ENCODE peak calls at places on chromosomes 12 and 14, in ten cellular contexts. X, H, Y, I, B, E, V, N, L and T are unnamed samples.

GRCh38 chr12:19140381-19141236 is 11.1 kb downstream of the PLEKHA5 start:
- DNase-seq in L (no peak), N (no peak), E (no peak), V (no peak), I (no peak), X (no peak), H (no peak), Y (no peak), B (no peak), T (no peak)

GRCh38 chr14:92607702-92608429 is 94.3 kb downstream of the RIN3 start:
- DNase-seq in L (no peak), B (peak), E (no peak), I (no peak), N (no peak), H (no peak), V (no peak), Y (no peak), X (peak), T (no peak)

GRCh38 chr12:31257784-31258183 is 68.2 kb downstream of the SINHCAF start:
- DNase-seq in H (no peak), B (no peak), E (no peak), I (no peak), L (no peak), Y (no peak), N (no peak), X (no peak), V (no peak), T (no peak)

GRCh38 chr14:97077253-97077653 is 280.1 kb downstream of the VRK1 start:
- DNase-seq in H (no peak), N (no peak), Y (no peak), V (no peak), L (no peak), E (peak), X (no peak), I (no peak), B (no peak), T (peak)

GRCh38 chr12:76519538-76519937 is 40.0 kb downstream of the OSBPL8 start:
- DNase-seq in X (no peak), E (no peak), I (no peak), N (no peak), B (peak), Y (no peak), L (no peak), H (no peak), V (no peak), T (no peak)

GRCh38 chr14:78985668-78986073 is 815.5 kb downstream of the NRXN3 start:
- DNase-seq in E (no peak), N (no peak), B (peak), X (no peak), Y (no peak), H (no peak), V (no peak), I (no peak), L (no peak), T (no peak)

GRCh38 chr12:49187184-49187583 is 1.7 kb downstream of the TUBA1A start:
- DNase-seq in I (no peak), X (peak), E (peak), L (no peak), Y (no peak), V (peak), N (peak), H (no peak), B (peak), T (peak)

GRCh38 chr14:103693514-103693913 is 21.7 kb downstream of the XRCC3 start:
- DNase-seq in B (no peak), N (no peak), L (no peak), Y (no peak), I (no peak), V (no peak), H (no peak), X (no peak), E (peak), T (no peak)

GRCh38 chr12:59736786-59737185 is 141.0 kb downstream of the SLC16A7 start:
- DNase-seq in X (peak), L (no peak), N (no peak), E (no peak), B (peak), H (no peak), Y (no peak), V (no peak), I (no peak), T (peak)

GRCh38 chr14:68790656-68791077 is 2.2 kb downstream of the ZFP36L1 start:
- DNase-seq in H (no peak), I (no peak), N (no peak), E (peak), L (no peak), V (no peak), Y (peak), B (peak), X (no peak), T (no peak)

GRCh38 chr14:95361373-95362179 is 41.9 kb upstream of the CLMN start:
- DNase-seq in X (peak), I (no peak), H (no peak), L (peak), E (peak), N (peak), Y (no peak), B (peak), V (no peak), T (peak)

GRCh38 chr12:75480469-75480949 is at the start of gene GLIPR1:
- DNase-seq in B (peak), I (peak), X (peak), V (no peak), Y (peak), N (no peak), H (peak), E (peak), L (peak), T (peak)

GRCh38 chr12:44812062-44812461 is 64.1 kb downstream of the NELL2 start:
- DNase-seq in B (no peak), X (no peak), Y (no peak), L (no peak), E (peak), H (no peak), N (no peak), I (no peak), V (no peak), T (no peak)

GRCh38 chr12:53743277-53744129 is 8.3 kb downstream of the CISTR start:
- DNase-seq in X (no peak), B (peak), H (peak), Y (peak), L (no peak), N (peak), I (peak), V (no peak), E (no peak), T (peak)

GRCh38 chr12:89768586-89769482 is 60.2 kb upstream of the ATP2B1 start:
- DNase-seq in I (no peak), B (no peak), L (no peak), Y (no peak), V (no peak), E (no peak), X (peak), N (no peak), H (peak), T (no peak)

GRCh38 chr14:63421919-63422318 is 103.2 kb upstream of the GPHB5 start:
- DNase-seq in B (no peak), L (no peak), X (no peak), I (no peak), Y (no peak), H (no peak), V (no peak), N (no peak), E (no peak), T (no peak)

GRCh38 chr14:80634106-80634758 is 307.3 kb downstream of the CEP128 start:
- DNase-seq in Y (no peak), V (no peak), N (no peak), H (no peak), L (no peak), B (peak), X (no peak), E (no peak), I (no peak), T (no peak)

GRCh38 chr12:79911889-79912656 is 22.8 kb downstream of the PPP1R12A start:
- DNase-seq in H (no peak), I (no peak), L (no peak), E (no peak), N (no peak), B (no peak), Y (no peak), X (peak), V (no peak), T (no peak)

GRCh38 chr12:72133497-72134055 is 138.6 kb upstream of the TRHDE start:
- DNase-seq in H (no peak), N (no peak), X (no peak), V (no peak), L (no peak), E (no peak), Y (no peak), B (no peak), I (no peak), T (no peak)

GRCh38 chr14:69879175-69880047 is at the start of gene SMOC1:
- DNase-seq in I (no peak), E (peak), N (peak), B (peak), V (no peak), X (no peak), H (no peak), L (no peak), Y (no peak), T (peak)

GRCh38 chr12:112961074-112961473 is 17.2 kb upstream of the OAS2 start:
- DNase-seq in V (no peak), B (no peak), E (no peak), Y (no peak), L (no peak), H (no peak), N (no peak), I (no peak), X (no peak), T (no peak)

GRCh38 chr14:69848156-69848555 is 31.1 kb upstream of the SMOC1 start:
- DNase-seq in H (no peak), X (no peak), E (no peak), I (no peak), B (no peak), Y (no peak), N (no peak), L (no peak), V (no peak), T (no peak)

GRCh38 chr12:128852885-128853284 is 393 bp upstream of the GLT1D1 start:
- DNase-seq in N (no peak), E (no peak), H (no peak), X (no peak), L (no peak), V (no peak), B (no peak), I (no peak), Y (no peak), T (no peak)

GRCh38 chr14:51086044-51086443 is 8.9 kb downstream of the TRIM9 start:
- DNase-seq in Y (no peak), L (no peak), V (no peak), X (no peak), N (no peak), H (no peak), I (no peak), B (no peak), E (no peak), T (no peak)

GRCh38 chr14:64040044-64040443 is 187.2 kb downstream of the SYNE2 start:
- DNase-seq in V (no peak), I (no peak), Y (no peak), H (no peak), B (peak), X (no peak), L (no peak), N (no peak), E (no peak), T (no peak)

GRCh38 chr12:24039113-24039525 is 89.6 kb upstream of the SOX5 start:
- DNase-seq in L (no peak), H (no peak), V (no peak), I (no peak), Y (no peak), X (peak), N (no peak), E (no peak), B (peak), T (no peak)

GRCh38 chr12:62543324-62543723 is 76.7 kb downstream of the MON2 start:
- DNase-seq in V (no peak), N (no peak), L (no peak), H (no peak), I (no peak), X (no peak), Y (no peak), E (no peak), B (no peak), T (no peak)

GRCh38 chr14:50954811-50955372 is 10.6 kb upstream of the PYGL start:
- DNase-seq in V (no peak), N (no peak), I (no peak), B (peak), X (peak), H (no peak), Y (no peak), E (no peak), L (no peak), T (no peak)

GRCh38 chr14:75479770-75480600 is 42.3 kb upstream of the BATF start:
- DNase-seq in B (no peak), N (no peak), V (no peak), Y (no peak), L (no peak), X (no peak), H (no peak), E (no peak), I (no peak), T (peak)

GRCh38 chr14:36065831-36066230 is 110.7 kb downstream of the PTCSC3 start:
- DNase-seq in B (no peak), X (no peak), E (no peak), V (no peak), I (no peak), L (no peak), Y (no peak), H (no peak), N (no peak), T (no peak)

GRCh38 chr12:63907561-63907960 is 63.1 kb downstream of the SRGAP1 start:
- DNase-seq in L (no peak), E (no peak), H (no peak), B (no peak), X (no peak), I (no peak), Y (no peak), V (no peak), N (no peak), T (no peak)

GRCh38 chr12:48946206-48946605 is 11.1 kb downstream of the ARF3 start:
- DNase-seq in N (no peak), X (no peak), Y (no peak), B (no peak), V (no peak), E (no peak), I (no peak), L (no peak), H (no peak), T (no peak)

GRCh38 chr14:91415794-91416743 is 1.6 kb downstream of the CCDC88C start:
- DNase-seq in E (peak), I (peak), V (peak), N (peak), L (no peak), X (no peak), H (peak), B (peak), Y (peak), T (no peak)

GRCh38 chr12:107385518-107385917 is 292.2 kb upstream of the CRY1 start:
- DNase-seq in B (no peak), H (no peak), X (no peak), L (no peak), N (no peak), Y (no peak), E (no peak), V (no peak), I (no peak), T (no peak)

GRCh38 chr14:38186217-38186616 is 21.5 kb upstream of the SSTR1 start:
- DNase-seq in B (no peak), X (no peak), H (no peak), Y (no peak), E (no peak), N (no peak), V (no peak), I (no peak), L (no peak), T (no peak)

GRCh38 chr12:131047789-131048610 is 94.3 kb downstream of the ADGRD1 start:
- DNase-seq in L (no peak), H (no peak), X (no peak), V (no peak), B (no peak), I (no peak), N (no peak), E (no peak), Y (no peak), T (no peak)

GRCh38 chr12:118055144-118055557 is 5.8 kb downstream of the WSB2 start:
- DNase-seq in Y (peak), B (peak), N (peak), L (no peak), E (peak), X (no peak), I (peak), V (no peak), H (peak), T (peak)

GRCh38 chr14:21868442-21869046 is 194.9 kb upstream of the OR4E1 start:
- DNase-seq in I (peak), H (peak), B (peak), X (no peak), Y (no peak), N (peak), V (no peak), E (peak), L (no peak), T (peak)